ENCODE peak calls at places on chromosomes 13 and 19, in five cellular contexts. J is mammary epithelial cell, P is hepatocyte, H is D341Med, F is neuronal stem cell. Y is an unnamed sample.

GRCh38 chr13:23447927-23448326 is 14.4 kb upstream of the SACS start:
- DNase-seq in H (no peak), P (no peak), J (no peak), F (no peak), Y (no peak)

GRCh38 chr13:35367586-35367985 is 108.9 kb downstream of the MAB21L1 start:
- DNase-seq in J (no peak), F (no peak), P (no peak), H (no peak), Y (no peak)

GRCh38 chr19:53193534-53194222 is 520 bp upstream of the ZNF665 start:
- DNase-seq in F (no peak), H (peak), J (no peak), P (peak), Y (no peak)

GRCh38 chr13:52345631-52346251 is 60.2 kb downstream of the THSD1 start:
- DNase-seq in F (no peak), P (no peak), J (no peak), H (no peak), Y (no peak)

GRCh38 chr13:80469841-80470378 is 129.0 kb upstream of the SPRY2 start:
- DNase-seq in H (no peak), P (peak), F (no peak), J (peak), Y (no peak)

GRCh38 chr19:18896421-18896841 is 473 bp upstream of the CERS1 start:
- DNase-seq in J (peak), P (no peak), H (peak), F (no peak), Y (no peak)

GRCh38 chr19:1251233-1251502 is 2.8 kb downstream of the MIDN start:
- DNase-seq in P (peak), H (peak), F (no peak), J (peak), Y (peak)

GRCh38 chr19:37979547-37980082 is 72.6 kb downstream of the SIPA1L3 start:
- DNase-seq in H (no peak), J (peak), P (peak), F (no peak), Y (peak)

GRCh38 chr13:79312456-79312855 is 93.6 kb downstream of the RBM26 start:
- DNase-seq in H (no peak), J (no peak), F (no peak), P (no peak), Y (no peak)

GRCh38 chr19:44808463-44809371 is at the start of gene BCAM:
- DNase-seq in H (peak), J (peak), P (peak), F (peak), Y (peak)

GRCh38 chr13:110237895-110238294 is 69.1 kb downstream of the COL4A1 start:
- DNase-seq in F (no peak), J (no peak), P (no peak), H (no peak), Y (no peak)